ENCODE peak calls at places on chromosomes 4 and X, in seven cellular contexts. W is activated T-cell treated with anti-CD3 and anti-CD28 coated beads for 48 hours, X is LoVo, R is hippocampal formation, O is GM23248, T is right cardiac atrium, P is astrocyte of the spinal cord. E is an unnamed sample.

GRCh38 chr4:77100234-77100633 is 24.4 kb upstream of the CCNI start:
- DNase-seq in T (no peak), O (no peak), W (no peak), R (no peak), X (no peak), P (no peak), E (no peak)

GRCh38 chr4:7861440-7861881 is 78.2 kb downstream of the AFAP1 start:
- DNase-seq in X (no peak), R (no peak), O (peak; percentile 93), W (no peak), P (peak; percentile 96), T (peak; percentile 72), E (no peak)

GRCh38 chr4:81814909-81815539 is 343.3 kb upstream of the RASGEF1B start:
- DNase-seq in O (no peak), P (no peak), X (no peak), W (no peak), T (no peak), R (peak; percentile 39), E (no peak)

GRCh38 chrX:618761-619450 is 11.7 kb upstream of the SHOX start:
- DNase-seq in P (no peak), R (no peak), X (no peak), W (no peak), O (no peak), T (no peak), E (no peak)

GRCh38 chrX:10569946-10570345 is 50.4 kb downstream of the MID1 start:
- DNase-seq in R (no peak), O (peak; percentile 59), W (no peak), P (no peak), X (no peak), T (no peak), E (no peak)

GRCh38 chr4:31275906-31276305 is 555.7 kb downstream of the PCDH7 start:
- DNase-seq in W (no peak), O (no peak), P (no peak), R (no peak), X (no peak), T (no peak), E (peak; percentile 21)

GRCh38 chrX:6644411-6644810 is 109.5 kb upstream of the VCX3A start:
- DNase-seq in X (no peak), W (no peak), R (no peak), O (no peak), P (no peak), T (no peak), E (no peak)

GRCh38 chr4:74431113-74431826 is 13.7 kb upstream of the AREG start:
- DNase-seq in P (peak; percentile 77), R (no peak), X (no peak), O (no peak), W (no peak), T (no peak), E (peak; percentile 33)

GRCh38 chr4:68256284-68256683 is 10.8 kb upstream of the TMPRSS11B start:
- DNase-seq in O (no peak), W (no peak), P (no peak), T (no peak), X (no peak), R (no peak), E (no peak)